ENCODE peak calls at places on chromosomes 4 and X, in nine cellular contexts. One of them, this sample, is unnamed. For H3K36me3, the result is how much of the 10 kb centered on the place peaks cover.

GRCh38 chrX:55919367-55920221 is 202.0 kb downstream of the RRAGB start:
- DNase-seq in cardiac muscle cell: no peak
- DNase-seq in heart right ventricle: no peak
- DNase-seq in OCI-LY7: peak
- DNase-seq in CD8-positive, alpha-beta T cell: no peak
- DNase-seq in left ventricle myocardium inferior: no peak
- DNase-seq in Panc1: no peak
- DNase-seq in fibroblast of lung: no peak
- DNase-seq in A673: no peak
- DNase-seq in this sample: no peak

GRCh38 chrX:41005445-41005992 is 79.7 kb upstream of the USP9X start:
- DNase-seq in cardiac muscle cell: no peak
- DNase-seq in heart right ventricle: no peak
- DNase-seq in OCI-LY7: no peak
- DNase-seq in CD8-positive, alpha-beta T cell: no peak
- DNase-seq in left ventricle myocardium inferior: no peak
- DNase-seq in Panc1: no peak
- DNase-seq in fibroblast of lung: no peak
- DNase-seq in A673: no peak
- DNase-seq in this sample: no peak

GRCh38 chrX:107654778-107655761 is 26.8 kb downstream of the PRPS1 start:
- DNase-seq in cardiac muscle cell: peak
- DNase-seq in heart right ventricle: peak
- DNase-seq in OCI-LY7: peak
- DNase-seq in CD8-positive, alpha-beta T cell: peak
- DNase-seq in left ventricle myocardium inferior: peak
- DNase-seq in Panc1: no peak
- DNase-seq in fibroblast of lung: peak
- DNase-seq in A673: peak
- DNase-seq in this sample: peak

GRCh38 chr4:110195561-110196205 is 2.7 kb downstream of the ELOVL6 start:
- DNase-seq in cardiac muscle cell: no peak
- DNase-seq in heart right ventricle: no peak
- DNase-seq in OCI-LY7: peak
- DNase-seq in CD8-positive, alpha-beta T cell: peak
- DNase-seq in left ventricle myocardium inferior: no peak
- DNase-seq in Panc1: no peak
- DNase-seq in fibroblast of lung: no peak
- DNase-seq in A673: peak
- DNase-seq in this sample: no peak

GRCh38 chrX:47637546-47638195 is 7.9 kb upstream of the CFP start:
- DNase-seq in cardiac muscle cell: peak
- DNase-seq in heart right ventricle: peak
- DNase-seq in OCI-LY7: no peak
- DNase-seq in CD8-positive, alpha-beta T cell: no peak
- DNase-seq in left ventricle myocardium inferior: peak
- DNase-seq in Panc1: no peak
- DNase-seq in fibroblast of lung: peak
- DNase-seq in A673: no peak
- DNase-seq in this sample: no peak

GRCh38 chr4:126560794-126561193 is 1072.0 kb upstream of the INTU start:
- DNase-seq in cardiac muscle cell: no peak
- DNase-seq in heart right ventricle: no peak
- DNase-seq in OCI-LY7: no peak
- DNase-seq in CD8-positive, alpha-beta T cell: no peak
- DNase-seq in left ventricle myocardium inferior: no peak
- DNase-seq in Panc1: no peak
- DNase-seq in fibroblast of lung: no peak
- DNase-seq in A673: no peak
- DNase-seq in this sample: no peak

GRCh38 chr4:184938871-184939270 is 79.4 kb upstream of the HELT start:
- DNase-seq in cardiac muscle cell: no peak
- DNase-seq in heart right ventricle: no peak
- DNase-seq in OCI-LY7: no peak
- DNase-seq in CD8-positive, alpha-beta T cell: no peak
- DNase-seq in left ventricle myocardium inferior: no peak
- DNase-seq in Panc1: no peak
- DNase-seq in fibroblast of lung: no peak
- DNase-seq in A673: no peak
- DNase-seq in this sample: no peak

GRCh38 chrX:13627306-13627705 is 25.6 kb upstream of the TCEANC start:
- DNase-seq in cardiac muscle cell: no peak
- DNase-seq in heart right ventricle: no peak
- DNase-seq in OCI-LY7: no peak
- DNase-seq in CD8-positive, alpha-beta T cell: no peak
- DNase-seq in left ventricle myocardium inferior: no peak
- DNase-seq in Panc1: no peak
- DNase-seq in fibroblast of lung: no peak
- DNase-seq in A673: no peak
- DNase-seq in this sample: no peak

GRCh38 chr4:94479358-94480141 is 27.8 kb downstream of the PDLIM5 start:
- DNase-seq in cardiac muscle cell: no peak
- DNase-seq in heart right ventricle: no peak
- DNase-seq in OCI-LY7: no peak
- DNase-seq in CD8-positive, alpha-beta T cell: no peak
- DNase-seq in left ventricle myocardium inferior: no peak
- DNase-seq in Panc1: no peak
- DNase-seq in fibroblast of lung: no peak
- DNase-seq in A673: no peak
- DNase-seq in this sample: no peak

GRCh38 chr4:94483895-94484294 is 32.2 kb downstream of the PDLIM5 start:
- DNase-seq in cardiac muscle cell: no peak
- DNase-seq in heart right ventricle: no peak
- DNase-seq in OCI-LY7: no peak
- DNase-seq in CD8-positive, alpha-beta T cell: no peak
- DNase-seq in left ventricle myocardium inferior: no peak
- DNase-seq in Panc1: no peak
- DNase-seq in fibroblast of lung: no peak
- DNase-seq in A673: no peak
- DNase-seq in this sample: no peak

GRCh38 chr4:94484818-94485217 is 33.1 kb downstream of the PDLIM5 start:
- DNase-seq in cardiac muscle cell: no peak
- DNase-seq in heart right ventricle: no peak
- DNase-seq in OCI-LY7: no peak
- DNase-seq in CD8-positive, alpha-beta T cell: no peak
- DNase-seq in left ventricle myocardium inferior: no peak
- DNase-seq in Panc1: no peak
- DNase-seq in fibroblast of lung: no peak
- DNase-seq in A673: no peak
- DNase-seq in this sample: no peak

GRCh38 chr4:94475794-94476193 is 24.1 kb downstream of the PDLIM5 start:
- DNase-seq in cardiac muscle cell: no peak
- DNase-seq in heart right ventricle: no peak
- DNase-seq in OCI-LY7: no peak
- DNase-seq in CD8-positive, alpha-beta T cell: no peak
- DNase-seq in left ventricle myocardium inferior: no peak
- DNase-seq in Panc1: no peak
- DNase-seq in fibroblast of lung: no peak
- DNase-seq in A673: no peak
- DNase-seq in this sample: no peak

DNA sequence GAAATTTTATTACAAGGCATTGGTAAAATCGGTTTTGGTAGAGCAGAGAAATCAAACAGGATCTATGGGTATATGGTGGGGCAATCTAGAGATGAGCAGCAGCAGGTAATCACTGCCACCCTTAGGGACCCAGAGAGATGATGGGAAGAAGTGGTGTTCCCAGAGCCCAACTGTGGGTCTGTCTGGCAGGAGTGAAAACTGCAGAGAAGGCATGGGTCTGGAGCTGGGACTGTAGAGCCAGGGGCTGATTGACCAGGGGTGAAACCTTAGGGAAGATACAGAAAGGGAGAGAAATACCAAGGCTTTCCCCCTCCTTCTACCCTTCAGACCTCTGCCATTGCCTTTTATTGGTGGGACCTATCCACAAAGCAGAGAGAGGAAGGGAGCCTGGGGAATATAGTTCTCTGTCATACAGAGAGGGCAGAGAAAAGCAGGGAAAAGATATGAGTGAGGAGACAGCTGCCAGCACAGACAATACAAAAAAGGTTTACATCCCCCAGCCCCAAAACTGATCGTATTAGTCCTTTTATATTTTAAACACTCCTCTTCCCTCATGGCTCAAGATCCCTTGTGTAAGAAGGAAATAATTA is 28.7 kb downstream of the PDLIM5 start:
- DNase-seq in cardiac muscle cell: no peak
- DNase-seq in heart right ventricle: no peak
- DNase-seq in OCI-LY7: no peak
- DNase-seq in CD8-positive, alpha-beta T cell: no peak
- DNase-seq in left ventricle myocardium inferior: no peak
- DNase-seq in Panc1: no peak
- DNase-seq in fibroblast of lung: no peak
- DNase-seq in A673: peak
- DNase-seq in this sample: no peak
- H3K27ac ChIP-seq in cardiac muscle cell: peak
- H3K27ac ChIP-seq in heart right ventricle: no peak
- H3K27ac ChIP-seq in OCI-LY7: no peak
- H3K27ac ChIP-seq in CD8-positive, alpha-beta T cell: no peak
- H3K27ac ChIP-seq in left ventricle myocardium inferior: peak
- H3K27ac ChIP-seq in Panc1: no peak
- H3K27ac ChIP-seq in fibroblast of lung: no peak
- H3K27ac ChIP-seq in A673: peak
- H3K27ac ChIP-seq in this sample: peak

DNA sequence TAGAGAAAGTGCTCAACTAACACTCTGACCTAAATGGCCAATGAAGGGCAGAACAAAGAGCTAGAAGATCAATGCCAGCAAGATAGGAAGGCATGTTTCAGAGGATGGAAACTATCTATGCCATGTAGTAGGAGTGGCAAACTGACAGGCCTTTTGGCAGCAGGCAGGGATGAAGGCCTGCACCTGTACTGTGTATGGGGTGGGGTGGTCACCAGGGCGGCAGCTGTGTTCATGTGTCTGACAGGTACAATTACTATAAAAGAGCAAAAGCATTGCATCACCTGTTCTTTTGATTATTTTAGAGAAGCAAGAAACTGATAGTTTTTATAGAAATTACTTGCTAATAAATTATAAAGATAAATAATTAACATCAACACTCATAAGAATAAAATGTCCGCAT is 239.1 kb downstream of the CAMK2D start:
- DNase-seq in cardiac muscle cell: no peak
- DNase-seq in heart right ventricle: no peak
- DNase-seq in OCI-LY7: no peak
- DNase-seq in CD8-positive, alpha-beta T cell: no peak
- DNase-seq in left ventricle myocardium inferior: no peak
- DNase-seq in Panc1: no peak
- DNase-seq in fibroblast of lung: no peak
- DNase-seq in A673: no peak
- DNase-seq in this sample: no peak
- H3K36me3 ChIP-seq in cardiac muscle cell: under half
- H3K36me3 ChIP-seq in heart right ventricle: under half
- H3K36me3 ChIP-seq in OCI-LY7: half or more
- H3K36me3 ChIP-seq in CD8-positive, alpha-beta T cell: under half
- H3K36me3 ChIP-seq in left ventricle myocardium inferior: half or more
- H3K36me3 ChIP-seq in Panc1: under half
- H3K36me3 ChIP-seq in fibroblast of lung: under half
- H3K36me3 ChIP-seq in A673: under half
- H3K36me3 ChIP-seq in this sample: under half

GRCh38 chr4:106312997-106313522 is 2.9 kb downstream of the TBCK start:
- DNase-seq in cardiac muscle cell: no peak
- DNase-seq in heart right ventricle: no peak
- DNase-seq in OCI-LY7: no peak
- DNase-seq in CD8-positive, alpha-beta T cell: no peak
- DNase-seq in left ventricle myocardium inferior: no peak
- DNase-seq in Panc1: no peak
- DNase-seq in fibroblast of lung: peak
- DNase-seq in A673: no peak
- DNase-seq in this sample: no peak

GRCh38 chr4:106315476-106315967 is 487 bp downstream of the TBCK start:
- DNase-seq in cardiac muscle cell: no peak
- DNase-seq in heart right ventricle: no peak
- DNase-seq in OCI-LY7: peak
- DNase-seq in CD8-positive, alpha-beta T cell: peak
- DNase-seq in left ventricle myocardium inferior: no peak
- DNase-seq in Panc1: no peak
- DNase-seq in fibroblast of lung: peak
- DNase-seq in A673: peak
- DNase-seq in this sample: peak

GRCh38 chr4:106316773-106317409 is 541 bp downstream of the AIMP1 start:
- DNase-seq in cardiac muscle cell: peak
- DNase-seq in heart right ventricle: no peak
- DNase-seq in OCI-LY7: peak
- DNase-seq in CD8-positive, alpha-beta T cell: no peak
- DNase-seq in left ventricle myocardium inferior: no peak
- DNase-seq in Panc1: no peak
- DNase-seq in fibroblast of lung: peak
- DNase-seq in A673: no peak
- DNase-seq in this sample: no peak

GRCh38 chr4:106315968-106316772 is at the start of the genes AIMP1 and TBCK:
- DNase-seq in cardiac muscle cell: peak
- DNase-seq in heart right ventricle: peak
- DNase-seq in OCI-LY7: peak
- DNase-seq in CD8-positive, alpha-beta T cell: peak
- DNase-seq in left ventricle myocardium inferior: peak
- DNase-seq in Panc1: peak
- DNase-seq in fibroblast of lung: peak
- DNase-seq in A673: peak
- DNase-seq in this sample: peak

DNA sequence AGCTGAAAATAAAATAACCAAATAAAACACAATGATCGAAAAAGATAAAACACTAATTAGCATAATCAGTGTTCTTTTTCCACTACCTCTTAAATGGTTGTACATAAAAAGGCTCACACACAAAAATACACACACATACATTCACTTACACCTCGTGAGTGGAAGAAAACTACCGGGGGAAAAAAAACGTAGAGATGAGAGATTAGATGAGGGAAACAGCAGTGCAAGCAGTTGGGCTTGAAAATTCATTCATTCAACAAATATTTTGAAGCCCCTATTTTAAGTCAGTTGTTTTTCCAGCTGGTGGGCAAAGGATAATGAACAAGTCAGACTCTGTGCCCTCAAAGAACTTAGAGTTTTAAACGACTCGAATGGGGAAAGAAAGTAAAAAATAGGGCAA is 1.0 kb downstream of the TBCK start:
- DNase-seq in cardiac muscle cell: no peak
- DNase-seq in heart right ventricle: no peak
- DNase-seq in OCI-LY7: no peak
- DNase-seq in CD8-positive, alpha-beta T cell: no peak
- DNase-seq in left ventricle myocardium inferior: no peak
- DNase-seq in Panc1: no peak
- DNase-seq in fibroblast of lung: no peak
- DNase-seq in A673: no peak
- DNase-seq in this sample: no peak
- H3K27ac ChIP-seq in cardiac muscle cell: peak
- H3K27ac ChIP-seq in heart right ventricle: no peak
- H3K27ac ChIP-seq in OCI-LY7: no peak
- H3K27ac ChIP-seq in CD8-positive, alpha-beta T cell: peak
- H3K27ac ChIP-seq in left ventricle myocardium inferior: no peak
- H3K27ac ChIP-seq in Panc1: peak
- H3K27ac ChIP-seq in fibroblast of lung: peak
- H3K27ac ChIP-seq in A673: peak
- H3K27ac ChIP-seq in this sample: peak

DNA sequence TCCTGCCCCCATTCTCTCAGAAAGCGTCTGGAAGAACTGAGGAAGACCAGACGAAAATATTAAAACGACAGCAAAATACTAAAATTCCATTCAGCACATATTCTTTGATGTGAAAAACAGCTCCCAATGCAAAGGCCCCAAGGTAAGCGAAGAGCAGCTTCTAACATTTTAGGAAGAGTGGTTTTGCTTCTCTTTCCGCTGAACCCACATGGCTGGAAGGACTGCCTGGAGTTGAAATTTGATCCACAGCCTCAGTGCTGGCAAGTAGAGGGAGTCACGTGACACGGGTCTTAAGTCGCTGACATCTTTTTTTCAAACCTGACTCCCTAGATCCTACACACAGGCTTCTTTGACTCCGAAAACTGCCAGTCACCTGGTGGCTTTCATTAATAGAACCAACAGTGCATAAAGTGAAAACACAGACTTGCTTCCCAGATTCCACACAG is at the start of gene FAM13A:
- DNase-seq in cardiac muscle cell: peak
- DNase-seq in heart right ventricle: peak
- DNase-seq in OCI-LY7: no peak
- DNase-seq in CD8-positive, alpha-beta T cell: no peak
- DNase-seq in left ventricle myocardium inferior: peak
- DNase-seq in Panc1: peak
- DNase-seq in fibroblast of lung: peak
- DNase-seq in A673: peak
- DNase-seq in this sample: peak
- H3K36me3 ChIP-seq in cardiac muscle cell: under half
- H3K36me3 ChIP-seq in heart right ventricle: under half
- H3K36me3 ChIP-seq in OCI-LY7: under half
- H3K36me3 ChIP-seq in CD8-positive, alpha-beta T cell: under half
- H3K36me3 ChIP-seq in left ventricle myocardium inferior: under half
- H3K36me3 ChIP-seq in Panc1: under half
- H3K36me3 ChIP-seq in fibroblast of lung: under half
- H3K36me3 ChIP-seq in A673: under half
- H3K36me3 ChIP-seq in this sample: under half

This sample was measured in RWPE2.